ENCODE peak calls at places on chromosomes 11 and 22, in ten cellular contexts. G is psoas muscle; S is heart right ventricle; L is mesenchymal stem cell; M is neuronal stem cell; V is GM12865; J is A549; N is upper lobe of right lung; K is naive thymus-derived CD4-positive, alpha-beta T cell; F is mesendoderm. T is an unnamed sample.

GRCh38 chr11:101049813-101050212 is 79.8 kb downstream of the PGR start:
- DNase-seq in J (no peak), N (no peak), G (no peak), M (no peak), F (no peak), S (no peak), V (no peak), L (no peak), K (no peak), T (no peak)

GRCh38 chr11:68932933-68933577 is 29.4 kb downstream of the IGHMBP2 start:
- DNase-seq in S (no peak), N (no peak), G (no peak), V (no peak), J (no peak), L (no peak), K (no peak), F (no peak), M (no peak), T (no peak)

GRCh38 chr11:12110714-12111481 is 508 bp downstream of the MICAL2 start:
- DNase-seq in J (no peak), L (peak), K (no peak), N (peak), M (peak), G (peak), F (no peak), S (peak), V (no peak), T (no peak)

GRCh38 chr11:114058871-114059277 is 637 bp upstream of the ZBTB16 start:
- DNase-seq in F (no peak), K (no peak), V (no peak), S (no peak), G (no peak), M (no peak), L (peak), J (no peak), N (peak), T (no peak)

GRCh38 chr11:120956710-120957500 is 67.0 kb upstream of the TBCEL start:
- DNase-seq in S (no peak), V (peak), K (peak), J (no peak), M (no peak), N (no peak), F (peak), G (no peak), L (no peak), T (no peak)

GRCh38 chr11:117749541-117749910 is 47.5 kb downstream of the DSCAML1 start:
- DNase-seq in N (no peak), V (no peak), M (no peak), F (no peak), G (no peak), K (no peak), L (no peak), J (no peak), S (no peak), T (no peak)

GRCh38 chr11:91927448-91927847 is 297.2 kb upstream of the FAT3 start:
- DNase-seq in G (no peak), F (no peak), J (no peak), S (no peak), L (no peak), K (no peak), M (no peak), V (no peak), N (no peak), T (no peak)

GRCh38 chr22:36015806-36016519 is 12.7 kb downstream of the RBFOX2 start:
- DNase-seq in L (no peak), K (no peak), F (no peak), N (no peak), V (no peak), M (no peak), J (no peak), G (no peak), S (no peak), T (no peak)

GRCh38 chr11:31045335-31045734 is 324.2 kb downstream of the DCDC1 start:
- DNase-seq in J (no peak), M (peak), N (no peak), K (no peak), F (peak), G (no peak), L (no peak), V (peak), S (no peak), T (no peak)

GRCh38 chr11:126115253-126115540 is 52.5 kb upstream of the CDON start:
- DNase-seq in V (no peak), S (peak), J (no peak), F (no peak), K (no peak), L (peak), N (peak), M (no peak), G (peak), T (no peak)

GRCh38 chr11:94151903-94152677 is 23.4 kb downstream of the PANX1 start:
- DNase-seq in S (peak), V (no peak), F (peak), M (no peak), K (no peak), J (peak), N (no peak), L (peak), G (peak), T (no peak)

GRCh38 chr11:111021131-111021530 is 224.4 kb upstream of the POU2AF2 start:
- DNase-seq in K (no peak), F (peak), S (no peak), L (no peak), G (no peak), J (no peak), V (no peak), M (no peak), N (no peak), T (no peak)

GRCh38 chr11:65479184-65480145 is 19.4 kb upstream of the MALAT1 start:
- DNase-seq in V (no peak), L (peak), M (no peak), F (peak), S (peak), J (peak), G (peak), K (no peak), N (peak), T (peak)

GRCh38 chr11:94515398-94515797 is 3.1 kb downstream of the C11orf97 start:
- DNase-seq in G (no peak), K (no peak), L (no peak), N (no peak), V (no peak), M (no peak), J (no peak), F (no peak), S (no peak), T (no peak)

GRCh38 chr11:35600439-35600838 is 17.8 kb upstream of the FJX1 start:
- DNase-seq in G (no peak), V (no peak), K (no peak), J (no peak), N (no peak), M (no peak), S (no peak), F (no peak), L (no peak), T (no peak)

GRCh38 chr22:36386351-36386899 is 1.3 kb downstream of the MYH9 start:
- DNase-seq in J (no peak), V (peak), G (peak), M (no peak), L (peak), S (no peak), K (no peak), F (no peak), N (peak), T (no peak)

GRCh38 chr22:23035557-23036277 is 34.6 kb upstream of the GNAZ start:
- DNase-seq in G (no peak), J (no peak), F (no peak), M (no peak), K (no peak), S (no peak), V (peak), L (no peak), N (no peak), T (no peak)

GRCh38 chr11:119236891-119237290 is 30.8 kb downstream of the CBL start:
- DNase-seq in F (no peak), V (no peak), K (no peak), L (peak), S (no peak), J (no peak), M (no peak), G (no peak), N (no peak), T (no peak)

GRCh38 chr11:70060611-70061293 is 17.4 kb upstream of the ANO1 start:
- DNase-seq in L (no peak), M (no peak), G (no peak), K (no peak), N (no peak), S (no peak), J (no peak), V (no peak), F (no peak), T (no peak)

GRCh38 chr22:35467788-35468187 is 67.8 kb downstream of the MCM5 start:
- DNase-seq in L (peak), K (no peak), F (peak), M (peak), S (peak), N (peak), J (no peak), G (peak), V (no peak), T (no peak)

GRCh38 chr11:73205666-73206343 is 12.3 kb upstream of the P2RY2 start:
- DNase-seq in S (no peak), V (no peak), G (no peak), M (no peak), K (no peak), L (peak), J (no peak), F (no peak), N (no peak), T (no peak)

GRCh38 chr11:31254411-31254810 is 115.1 kb downstream of the DCDC1 start:
- DNase-seq in V (no peak), S (no peak), G (no peak), L (no peak), K (no peak), M (no peak), N (no peak), F (no peak), J (no peak), T (no peak)

GRCh38 chr22:39241632-39242388 is 3.0 kb downstream of the PDGFB start:
- DNase-seq in F (no peak), M (no peak), V (no peak), G (no peak), N (no peak), J (no peak), K (peak), S (no peak), L (no peak), T (no peak)

GRCh38 chr11:80727315-80727714 is 1286.5 kb upstream of the TENM4 start:
- DNase-seq in J (no peak), G (no peak), F (peak), K (no peak), N (no peak), L (peak), V (peak), M (peak), S (no peak), T (no peak)

GRCh38 chr11:127392575-127392974 is 392.0 kb upstream of the KIRREL3 start:
- DNase-seq in L (no peak), S (no peak), F (peak), K (no peak), G (no peak), N (no peak), M (no peak), V (no peak), J (no peak), T (no peak)

GRCh38 chr11:15667127-15667725 is 552.5 kb downstream of the INSC start:
- DNase-seq in V (no peak), G (no peak), S (no peak), M (no peak), F (no peak), J (no peak), L (peak), N (no peak), K (no peak), T (no peak)

GRCh38 chr11:125141686-125142535 is 22.6 kb upstream of the PKNOX2 start:
- DNase-seq in L (peak), K (peak), J (peak), G (peak), S (peak), N (peak), F (peak), V (peak), M (peak), T (no peak)

GRCh38 chr11:7630002-7630401 is 43.3 kb downstream of the CYB5R2 start:
- DNase-seq in J (no peak), F (no peak), S (peak), K (no peak), V (no peak), N (no peak), M (no peak), L (no peak), G (no peak), T (no peak)

GRCh38 chr11:11821899-11822298 is 19.9 kb upstream of the USP47 start:
- DNase-seq in G (no peak), V (no peak), F (no peak), J (no peak), N (no peak), L (no peak), K (no peak), S (no peak), M (no peak), T (no peak)

GRCh38 chr11:71171576-71171975 is 80.8 kb downstream of the SHANK2 start:
- DNase-seq in V (no peak), K (no peak), J (no peak), N (no peak), S (no peak), F (no peak), M (no peak), L (no peak), G (no peak), T (no peak)

GRCh38 chr11:34213366-34213765 is 107.9 kb downstream of the NAT10 start:
- DNase-seq in K (no peak), M (no peak), S (no peak), V (no peak), F (no peak), N (no peak), L (peak), G (no peak), J (peak), T (no peak)

GRCh38 chr22:21592422-21592821 is 24.9 kb downstream of the UBE2L3 start:
- DNase-seq in S (no peak), J (no peak), F (no peak), K (no peak), N (no peak), L (no peak), G (no peak), V (no peak), M (no peak), T (no peak)

GRCh38 chr11:68583047-68583446 is 101.3 kb upstream of the GAL start:
- DNase-seq in G (no peak), L (peak), M (no peak), V (no peak), K (no peak), S (no peak), N (no peak), J (no peak), F (peak), T (no peak)

GRCh38 chr22:42412744-42413220 is 19.4 kb downstream of the NFAM1 start:
- DNase-seq in L (no peak), F (peak), M (no peak), N (no peak), S (no peak), K (no peak), G (no peak), J (no peak), V (no peak), T (no peak)

GRCh38 chr11:69511358-69512015 is 30.0 kb downstream of the LINC01488 start:
- DNase-seq in J (no peak), F (no peak), K (no peak), V (no peak), G (no peak), M (no peak), N (peak), L (no peak), S (no peak), T (peak)

GRCh38 chr22:29205260-29205597 is 467 bp upstream of the EMID1 start:
- DNase-seq in G (no peak), L (no peak), K (no peak), N (no peak), M (no peak), V (no peak), J (no peak), S (no peak), F (no peak), T (no peak)
- H3K4me3 ChIP-seq in G (peak), L (no peak), K (no peak), N (peak), M (peak), V (peak), J (peak), S (peak), F (no peak), T (peak)

GRCh38 chr11:108875134-108875533 is 210.3 kb downstream of the DDX10 start:
- DNase-seq in V (no peak), N (no peak), J (no peak), K (no peak), G (no peak), L (no peak), F (no peak), S (no peak), M (no peak), T (no peak)
- H3K4me3 ChIP-seq in V (no peak), N (no peak), J (no peak), K (no peak), G (no peak), L (no peak), F (no peak), S (no peak), M (no peak), T (no peak)

GRCh38 chr11:43751726-43752125 is 71.2 kb downstream of the HSD17B12 start:
- DNase-seq in G (no peak), M (no peak), V (no peak), F (no peak), S (no peak), J (no peak), N (no peak), L (no peak), K (no peak), T (no peak)
- H3K4me3 ChIP-seq in G (no peak), M (no peak), V (no peak), F (no peak), S (no peak), J (no peak), N (no peak), L (no peak), K (no peak), T (no peak)

GRCh38 chr11:102284008-102284407 is 33.3 kb upstream of the BIRC3 start:
- DNase-seq in J (no peak), L (no peak), N (no peak), M (no peak), K (no peak), S (no peak), F (no peak), V (no peak), G (no peak), T (no peak)

GRCh38 chr11:102276302-102277182 is 40.7 kb upstream of the BIRC3 start:
- DNase-seq in S (no peak), N (no peak), J (no peak), G (no peak), M (no peak), L (no peak), V (no peak), K (no peak), F (peak), T (no peak)

GRCh38 chr11:102283088-102283487 is 34.2 kb upstream of the BIRC3 start:
- DNase-seq in M (no peak), J (no peak), F (no peak), G (no peak), S (no peak), N (no peak), K (no peak), L (no peak), V (no peak), T (no peak)

GRCh38 chr11:102280237-102280833 is 36.9 kb upstream of the BIRC3 start:
- DNase-seq in L (no peak), S (no peak), F (no peak), V (no peak), K (no peak), M (no peak), N (no peak), J (no peak), G (no peak), T (no peak)

GRCh38 chr11:102279641-102280170 is 37.6 kb upstream of the BIRC3 start:
- DNase-seq in F (no peak), V (peak), N (no peak), G (no peak), M (no peak), L (peak), S (no peak), J (no peak), K (no peak), T (peak)
- H3K4me3 ChIP-seq in F (no peak), V (no peak), N (peak), G (peak), M (peak), L (peak), S (no peak), J (peak), K (no peak), T (peak)

GRCh38 chr11:86116386-86116726 is 47.5 kb upstream of the PICALM start:
- DNase-seq in N (no peak), J (peak), S (no peak), G (no peak), M (no peak), L (peak), K (no peak), F (no peak), V (peak), T (peak)
- H3K4me3 ChIP-seq in N (no peak), J (peak), S (no peak), G (no peak), M (no peak), L (peak), K (no peak), F (no peak), V (peak), T (no peak)

DNA sequence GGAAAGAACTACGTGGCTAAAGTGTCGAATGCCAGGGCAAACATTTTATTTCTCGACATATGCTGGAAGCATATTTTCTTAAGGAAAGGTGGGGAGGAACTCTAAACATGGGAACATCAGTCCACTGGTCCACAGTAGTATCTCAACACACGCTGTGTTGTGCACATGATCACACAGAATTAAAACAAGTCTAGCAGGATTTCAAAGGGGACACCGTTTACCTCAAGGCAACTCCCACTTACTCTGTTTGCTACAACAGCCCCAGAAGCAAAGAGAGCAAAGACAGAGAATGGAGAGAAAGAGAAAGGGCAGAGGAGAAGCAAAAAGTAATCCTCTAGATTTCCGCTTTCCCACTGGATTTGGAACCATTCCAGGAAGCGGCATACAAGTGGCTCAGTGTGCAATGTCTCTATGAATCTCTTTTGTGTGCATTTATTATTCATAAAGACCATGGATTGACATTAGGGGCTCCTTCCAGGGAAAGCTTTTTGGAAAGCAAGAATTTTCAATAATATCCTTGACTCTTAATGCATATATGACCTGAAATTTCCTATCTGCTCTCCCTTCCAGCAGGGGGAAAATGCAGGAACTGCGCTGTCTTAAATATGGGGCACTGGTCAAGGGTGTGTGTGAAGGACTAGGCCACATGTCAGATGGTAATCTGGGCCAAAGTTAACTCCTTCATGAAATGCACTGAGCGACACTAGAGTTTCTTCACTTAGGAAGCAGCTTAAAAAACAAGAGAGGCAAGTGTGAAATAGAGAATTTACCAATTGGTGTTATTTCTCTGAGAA is 34.8 kb upstream of the CCDC34 start:
- DNase-seq in K (no peak), L (no peak), S (no peak), N (no peak), F (no peak), M (no peak), J (no peak), V (no peak), G (no peak), T (no peak)
- H3K4me3 ChIP-seq in K (no peak), L (no peak), S (no peak), N (no peak), F (no peak), M (no peak), J (no peak), V (no peak), G (no peak), T (no peak)

GRCh38 chr11:61679301-61679700 is 890 bp upstream of the DAGLA start:
- DNase-seq in G (no peak), N (no peak), S (no peak), M (no peak), K (no peak), V (no peak), L (no peak), J (no peak), F (peak), T (no peak)

GRCh38 chr11:61683116-61683515 is 2.9 kb downstream of the DAGLA start:
- DNase-seq in M (no peak), V (no peak), K (no peak), N (no peak), S (no peak), J (no peak), L (no peak), F (no peak), G (no peak), T (no peak)

GRCh38 chr11:61682093-61682732 is 2.0 kb downstream of the DAGLA start:
- DNase-seq in M (no peak), V (no peak), L (peak), N (no peak), F (no peak), G (peak), K (no peak), S (peak), J (no peak), T (no peak)

GRCh38 chr11:61680622-61681191 is 516 bp downstream of the DAGLA start:
- DNase-seq in V (no peak), J (no peak), S (no peak), G (no peak), L (no peak), N (no peak), M (no peak), F (no peak), K (no peak), T (no peak)

GRCh38 chr11:61679893-61680621 is at the start of gene DAGLA:
- DNase-seq in S (peak), F (peak), M (peak), J (peak), K (peak), G (peak), V (peak), L (peak), N (peak), T (no peak)
- H3K4me3 ChIP-seq in S (peak), F (no peak), M (peak), J (peak), K (no peak), G (peak), V (no peak), L (peak), N (peak), T (peak)

T was measured in skeletal muscle cell.